ENCODE peak calls at places on chromosome 6, in ten cellular contexts. One of them, this sample, is unnamed.

GRCh38 chr6:101761124-101761601 is 367.7 kb downstream of the GRIK2 start:
- DNase-seq in fibroblast of pulmonary artery: peak; percentile 95
- DNase-seq in kidney: no peak
- DNase-seq in NB4: peak; percentile 81
- DNase-seq in heart right ventricle: no peak
- DNase-seq in CD8-positive, alpha-beta T cell: no peak
- DNase-seq in Peyer's patch: no peak
- DNase-seq in cardiac fibroblast: peak; percentile 94
- DNase-seq in fibroblast of mammary gland: peak; percentile 94
- DNase-seq in mammary epithelial cell: peak; percentile 89
- DNase-seq in this sample: peak; percentile 93

GRCh38 chr6:149925974-149926777 is 3.3 kb upstream of the RAET1G start:
- DNase-seq in fibroblast of pulmonary artery: peak; percentile 79
- DNase-seq in kidney: peak; percentile 92
- DNase-seq in NB4: peak; percentile 75
- DNase-seq in heart right ventricle: peak; percentile 91
- DNase-seq in CD8-positive, alpha-beta T cell: peak; percentile 46
- DNase-seq in Peyer's patch: peak; percentile 70
- DNase-seq in cardiac fibroblast: peak; percentile 82
- DNase-seq in fibroblast of mammary gland: peak; percentile 74
- DNase-seq in mammary epithelial cell: peak; percentile 75
- DNase-seq in this sample: peak; percentile 83

GRCh38 chr6:79494841-79495240 is 42.4 kb downstream of the LCA5 start:
- DNase-seq in fibroblast of pulmonary artery: no peak
- DNase-seq in kidney: no peak
- DNase-seq in NB4: no peak
- DNase-seq in heart right ventricle: no peak
- DNase-seq in CD8-positive, alpha-beta T cell: no peak
- DNase-seq in Peyer's patch: no peak
- DNase-seq in cardiac fibroblast: no peak
- DNase-seq in fibroblast of mammary gland: no peak
- DNase-seq in mammary epithelial cell: no peak
- DNase-seq in this sample: no peak

GRCh38 chr6:11153447-11153846 is 41.9 kb upstream of the ERVFRD-1 start:
- DNase-seq in fibroblast of pulmonary artery: no peak
- DNase-seq in kidney: no peak
- DNase-seq in NB4: no peak
- DNase-seq in heart right ventricle: no peak
- DNase-seq in CD8-positive, alpha-beta T cell: no peak
- DNase-seq in Peyer's patch: no peak
- DNase-seq in cardiac fibroblast: no peak
- DNase-seq in fibroblast of mammary gland: no peak
- DNase-seq in mammary epithelial cell: no peak
- DNase-seq in this sample: no peak

GRCh38 chr6:35449287-35449881 is 2.8 kb upstream of the FANCE start:
- DNase-seq in fibroblast of pulmonary artery: peak; percentile 78
- DNase-seq in kidney: no peak
- DNase-seq in NB4: peak; percentile 78
- DNase-seq in heart right ventricle: no peak
- DNase-seq in CD8-positive, alpha-beta T cell: no peak
- DNase-seq in Peyer's patch: peak; percentile 27
- DNase-seq in cardiac fibroblast: peak; percentile 83
- DNase-seq in fibroblast of mammary gland: peak; percentile 71
- DNase-seq in mammary epithelial cell: peak; percentile 57
- DNase-seq in this sample: peak; percentile 70

GRCh38 chr6:42136508-42137191 is 5.8 kb downstream of the C6orf132 start:
- DNase-seq in fibroblast of pulmonary artery: peak; percentile 55
- DNase-seq in kidney: peak; percentile 69
- DNase-seq in NB4: peak; percentile 68
- DNase-seq in heart right ventricle: no peak
- DNase-seq in CD8-positive, alpha-beta T cell: no peak
- DNase-seq in Peyer's patch: peak; percentile 67
- DNase-seq in cardiac fibroblast: peak; percentile 41
- DNase-seq in fibroblast of mammary gland: peak; percentile 70
- DNase-seq in mammary epithelial cell: peak; percentile 81
- DNase-seq in this sample: peak; percentile 85

GRCh38 chr6:43276180-43277082 is 21.6 kb upstream of the SLC22A7 start:
- DNase-seq in fibroblast of pulmonary artery: no peak
- DNase-seq in kidney: no peak
- DNase-seq in NB4: no peak
- DNase-seq in heart right ventricle: no peak
- DNase-seq in CD8-positive, alpha-beta T cell: no peak
- DNase-seq in Peyer's patch: no peak
- DNase-seq in cardiac fibroblast: no peak
- DNase-seq in fibroblast of mammary gland: no peak
- DNase-seq in mammary epithelial cell: no peak
- DNase-seq in this sample: no peak

GRCh38 chr6:33717857-33718552 is 6.5 kb upstream of the UQCC2 start:
- DNase-seq in fibroblast of pulmonary artery: no peak
- DNase-seq in kidney: no peak
- DNase-seq in NB4: no peak
- DNase-seq in heart right ventricle: no peak
- DNase-seq in CD8-positive, alpha-beta T cell: no peak
- DNase-seq in Peyer's patch: no peak
- DNase-seq in cardiac fibroblast: peak; percentile 36
- DNase-seq in fibroblast of mammary gland: no peak
- DNase-seq in mammary epithelial cell: no peak
- DNase-seq in this sample: no peak

GRCh38 chr6:12458558-12458957 is 168.4 kb downstream of the EDN1 start:
- DNase-seq in fibroblast of pulmonary artery: no peak
- DNase-seq in kidney: no peak
- DNase-seq in NB4: no peak
- DNase-seq in heart right ventricle: no peak
- DNase-seq in CD8-positive, alpha-beta T cell: no peak
- DNase-seq in Peyer's patch: no peak
- DNase-seq in cardiac fibroblast: no peak
- DNase-seq in fibroblast of mammary gland: no peak
- DNase-seq in mammary epithelial cell: no peak
- DNase-seq in this sample: no peak

GRCh38 chr6:12456343-12456742 is 166.2 kb downstream of the EDN1 start:
- DNase-seq in fibroblast of pulmonary artery: no peak
- DNase-seq in kidney: no peak
- DNase-seq in NB4: no peak
- DNase-seq in heart right ventricle: no peak
- DNase-seq in CD8-positive, alpha-beta T cell: no peak
- DNase-seq in Peyer's patch: no peak
- DNase-seq in cardiac fibroblast: no peak
- DNase-seq in fibroblast of mammary gland: no peak
- DNase-seq in mammary epithelial cell: no peak
- DNase-seq in this sample: no peak

DNA sequence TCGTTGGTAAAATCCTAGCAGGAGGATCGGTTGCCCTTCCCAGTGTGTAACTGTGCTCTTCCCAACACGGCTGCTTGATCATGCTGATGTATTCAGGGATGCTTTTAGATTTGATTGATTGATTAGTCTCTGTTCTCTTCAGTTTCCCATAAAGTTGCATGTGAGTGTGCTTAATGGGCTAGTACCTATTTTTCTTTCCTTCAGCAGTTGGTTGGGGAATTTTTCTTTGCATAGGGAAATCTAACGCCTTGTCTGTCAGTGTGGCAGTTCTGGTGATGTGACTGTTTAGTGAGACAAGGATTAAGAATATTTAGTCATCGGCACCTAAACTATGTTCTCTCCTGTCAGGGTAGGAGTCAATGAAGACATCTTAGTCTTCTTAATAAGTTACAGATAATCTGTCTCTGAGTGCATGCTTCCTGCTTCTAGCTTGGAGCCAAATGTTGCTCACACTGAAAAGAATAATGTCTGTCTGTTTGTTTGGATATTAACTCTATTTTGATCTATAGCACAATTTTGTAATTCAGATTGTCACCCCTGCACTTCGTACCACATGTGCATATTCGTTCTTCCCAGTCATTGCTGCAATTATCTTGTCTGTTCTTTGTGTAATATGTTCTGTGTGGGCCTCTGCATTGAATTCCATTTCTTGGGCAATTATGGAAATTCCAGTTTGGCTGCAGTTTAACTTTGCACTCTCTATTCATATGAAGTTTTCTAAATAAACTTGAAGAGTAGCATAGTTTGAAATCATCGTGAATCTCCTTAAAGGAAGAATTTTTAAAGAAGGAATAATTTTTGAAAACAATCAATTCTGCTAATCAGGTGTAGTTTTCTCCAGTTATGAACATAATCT is 170.0 kb downstream of the EDN1 start:
- DNase-seq in fibroblast of pulmonary artery: peak; percentile 41
- DNase-seq in kidney: no peak
- DNase-seq in NB4: no peak
- DNase-seq in heart right ventricle: no peak
- DNase-seq in CD8-positive, alpha-beta T cell: no peak
- DNase-seq in Peyer's patch: no peak
- DNase-seq in cardiac fibroblast: no peak
- DNase-seq in fibroblast of mammary gland: no peak
- DNase-seq in mammary epithelial cell: peak; percentile 20
- DNase-seq in this sample: peak; percentile 40
- H3K4me3 ChIP-seq in fibroblast of pulmonary artery: no peak overlapping the region
- H3K4me3 ChIP-seq in kidney: no peak overlapping the region
- H3K4me3 ChIP-seq in NB4: no peak overlapping the region
- H3K4me3 ChIP-seq in heart right ventricle: no peak overlapping the region
- H3K4me3 ChIP-seq in CD8-positive, alpha-beta T cell: no peak overlapping the region
- H3K4me3 ChIP-seq in Peyer's patch: no peak overlapping the region
- H3K4me3 ChIP-seq in cardiac fibroblast: no peak overlapping the region
- H3K4me3 ChIP-seq in fibroblast of mammary gland: no peak overlapping the region
- H3K4me3 ChIP-seq in mammary epithelial cell: no peak overlapping the region
- H3K4me3 ChIP-seq in this sample: no peak overlapping the region

DNA sequence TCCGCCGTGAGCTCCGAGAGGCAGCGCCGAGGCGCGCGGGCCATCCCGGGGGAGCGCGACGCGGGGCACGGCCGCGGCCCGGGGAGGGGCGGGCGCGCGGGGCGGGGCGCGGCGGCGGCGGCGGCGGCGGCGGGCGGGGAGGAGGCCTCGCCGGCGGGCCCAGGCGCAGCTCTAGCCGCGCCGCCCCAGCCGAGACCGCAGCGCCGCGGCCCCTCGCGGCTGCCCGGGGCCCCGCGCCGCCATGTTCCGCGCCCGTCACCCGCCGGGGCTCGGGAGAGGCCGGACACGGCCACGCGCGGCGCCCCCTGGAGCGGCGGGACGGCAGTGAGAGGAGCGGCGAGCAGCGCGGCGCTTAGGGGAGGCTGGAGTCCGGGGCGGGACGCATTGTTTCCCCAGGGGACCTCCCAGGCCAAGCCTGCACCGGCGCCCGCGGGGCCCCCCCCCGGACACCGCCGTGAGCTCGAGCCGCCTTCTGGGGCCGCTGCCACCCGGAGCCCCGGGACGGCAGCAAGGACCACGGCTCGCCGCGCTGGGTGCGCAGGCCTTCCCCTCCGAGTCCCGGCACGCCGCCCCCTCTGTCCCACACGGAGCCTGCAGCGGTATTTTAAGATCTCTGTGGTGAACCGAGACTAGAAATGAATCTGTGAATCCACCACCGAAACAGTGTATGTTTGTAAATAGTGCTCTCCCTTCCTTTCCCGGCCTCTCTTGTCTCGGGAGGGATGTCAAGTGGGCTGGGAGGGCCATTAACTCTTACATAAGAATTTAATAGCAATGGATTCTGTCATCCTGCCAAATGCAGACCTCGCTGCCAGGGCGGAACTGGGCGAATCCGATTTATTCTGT is at the start of gene KIF13A:
- DNase-seq in fibroblast of pulmonary artery: peak; percentile 63
- DNase-seq in kidney: peak; percentile 86
- DNase-seq in NB4: peak; percentile 55
- DNase-seq in heart right ventricle: peak; percentile 75
- DNase-seq in CD8-positive, alpha-beta T cell: no peak
- DNase-seq in Peyer's patch: peak; percentile 44
- DNase-seq in cardiac fibroblast: peak; percentile 71
- DNase-seq in fibroblast of mammary gland: peak; percentile 49
- DNase-seq in mammary epithelial cell: peak; percentile 58
- DNase-seq in this sample: peak; percentile 54
- TF ChIP-seq CTCF in fibroblast of pulmonary artery: no peak
- TF ChIP-seq CTCF in kidney: no peak
- TF ChIP-seq CTCF in NB4: no peak
- TF ChIP-seq CTCF in heart right ventricle: peak; percentile 61
- TF ChIP-seq CTCF in CD8-positive, alpha-beta T cell: no peak
- TF ChIP-seq CTCF in Peyer's patch: no peak
- TF ChIP-seq CTCF in cardiac fibroblast: peak; percentile 2
- TF ChIP-seq CTCF in fibroblast of mammary gland: no peak
- TF ChIP-seq CTCF in mammary epithelial cell: no peak
- TF ChIP-seq CTCF in this sample: no peak

GRCh38 chr6:119026822-119027221 is 51.6 kb downstream of the FAM184A start:
- DNase-seq in fibroblast of pulmonary artery: no peak
- DNase-seq in kidney: no peak
- DNase-seq in NB4: no peak
- DNase-seq in heart right ventricle: no peak
- DNase-seq in CD8-positive, alpha-beta T cell: no peak
- DNase-seq in Peyer's patch: no peak
- DNase-seq in cardiac fibroblast: no peak
- DNase-seq in fibroblast of mammary gland: no peak
- DNase-seq in mammary epithelial cell: no peak
- DNase-seq in this sample: no peak
- H3K4me3 ChIP-seq in fibroblast of pulmonary artery: no peak overlapping the region
- H3K4me3 ChIP-seq in kidney: no peak overlapping the region
- H3K4me3 ChIP-seq in NB4: no peak overlapping the region
- H3K4me3 ChIP-seq in heart right ventricle: no peak overlapping the region
- H3K4me3 ChIP-seq in CD8-positive, alpha-beta T cell: no peak overlapping the region
- H3K4me3 ChIP-seq in Peyer's patch: no peak overlapping the region
- H3K4me3 ChIP-seq in cardiac fibroblast: no peak overlapping the region
- H3K4me3 ChIP-seq in fibroblast of mammary gland: no peak overlapping the region
- H3K4me3 ChIP-seq in mammary epithelial cell: no peak overlapping the region
- H3K4me3 ChIP-seq in this sample: no peak overlapping the region

GRCh38 chr6:110435052-110435602 is 19.8 kb upstream of the DDO start:
- DNase-seq in fibroblast of pulmonary artery: no peak
- DNase-seq in kidney: no peak
- DNase-seq in NB4: no peak
- DNase-seq in heart right ventricle: no peak
- DNase-seq in CD8-positive, alpha-beta T cell: no peak
- DNase-seq in Peyer's patch: no peak
- DNase-seq in cardiac fibroblast: no peak
- DNase-seq in fibroblast of mammary gland: no peak
- DNase-seq in mammary epithelial cell: no peak
- DNase-seq in this sample: no peak
- TF ChIP-seq CTCF in fibroblast of pulmonary artery: no peak
- TF ChIP-seq CTCF in kidney: no peak
- TF ChIP-seq CTCF in NB4: no peak
- TF ChIP-seq CTCF in heart right ventricle: no peak
- TF ChIP-seq CTCF in CD8-positive, alpha-beta T cell: no peak
- TF ChIP-seq CTCF in Peyer's patch: no peak
- TF ChIP-seq CTCF in cardiac fibroblast: no peak
- TF ChIP-seq CTCF in fibroblast of mammary gland: no peak
- TF ChIP-seq CTCF in mammary epithelial cell: no peak
- TF ChIP-seq CTCF in this sample: no peak

DNA sequence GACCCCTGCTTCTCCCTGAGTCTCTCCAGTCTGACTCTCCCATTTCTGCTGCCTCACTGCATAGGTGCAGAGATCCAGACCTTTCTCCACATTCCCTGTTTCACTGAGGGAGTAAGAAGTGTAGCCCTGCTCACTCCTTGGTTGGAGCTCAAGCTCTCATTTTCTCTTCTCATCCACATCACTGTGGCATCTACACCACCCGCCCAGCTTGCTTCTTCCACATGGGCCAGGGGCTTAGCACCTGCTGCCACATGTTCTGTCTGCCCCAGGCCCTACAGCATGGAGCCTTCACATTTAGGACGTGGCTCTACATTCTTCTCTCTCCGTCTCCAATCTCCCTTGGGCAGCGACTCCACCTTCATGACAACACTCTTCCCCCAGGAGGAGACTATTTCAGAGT is 8.5 kb upstream of the GSTA5 start:
- DNase-seq in fibroblast of pulmonary artery: no peak
- DNase-seq in kidney: no peak
- DNase-seq in NB4: no peak
- DNase-seq in heart right ventricle: no peak
- DNase-seq in CD8-positive, alpha-beta T cell: no peak
- DNase-seq in Peyer's patch: no peak
- DNase-seq in cardiac fibroblast: no peak
- DNase-seq in fibroblast of mammary gland: no peak
- DNase-seq in mammary epithelial cell: no peak
- DNase-seq in this sample: no peak
- H3K4me3 ChIP-seq in fibroblast of pulmonary artery: no peak overlapping the region
- H3K4me3 ChIP-seq in kidney: no peak overlapping the region
- H3K4me3 ChIP-seq in NB4: no peak overlapping the region
- H3K4me3 ChIP-seq in heart right ventricle: no peak overlapping the region
- H3K4me3 ChIP-seq in CD8-positive, alpha-beta T cell: no peak overlapping the region
- H3K4me3 ChIP-seq in Peyer's patch: no peak overlapping the region
- H3K4me3 ChIP-seq in cardiac fibroblast: no peak overlapping the region
- H3K4me3 ChIP-seq in fibroblast of mammary gland: no peak overlapping the region
- H3K4me3 ChIP-seq in mammary epithelial cell: no peak overlapping the region
- H3K4me3 ChIP-seq in this sample: no peak overlapping the region

This sample was measured in epithelial cell of esophagus.